ENCODE peak calls at places on chromosomes 16 and 17, in ten cellular contexts. E is A549; V is A172; T is fibroblast of the conjunctiva; O is cardiac septum; C is DMS53; M is GM04504; Z is stimulated activated CD4-positive, alpha-beta T cell treated with anti-CD3 and anti-CD28 coated beads, Interleukin-1b, Interleukin-23, amount 100 ng/mL, for 1 hour; W is T-helper 1 cell; K is astrocyte of the spinal cord. P is an unnamed sample.

GRCh38 chr16:8194795-8195194 is 395.5 kb downstream of the TMEM114 start:
- DNase-seq in E (no peak), V (no peak), T (no peak), O (no peak), C (peak; percentile 41), M (no peak), Z (no peak), W (no peak), K (no peak), P (no peak)

GRCh38 chr17:39753514-39754160 is 15.9 kb downstream of the GRB7 start:
- DNase-seq in E (no peak), V (no peak), T (no peak), O (peak; percentile 87), C (peak; percentile 76), M (no peak), Z (no peak), W (peak; percentile 56), K (no peak), P (peak; percentile 71)

GRCh38 chr17:65956814-65957213 is 235.1 kb downstream of the CEP112 start:
- DNase-seq in E (no peak), V (no peak), T (no peak), O (no peak), C (peak; percentile 15), M (no peak), Z (no peak), W (no peak), K (no peak), P (no peak)

GRCh38 chr17:77436058-77436442 is 295.3 kb downstream of the SEC14L1 start:
- DNase-seq in E (no peak), V (no peak), T (no peak), O (no peak), C (no peak), M (no peak), Z (no peak), W (no peak), K (no peak), P (no peak)

GRCh38 chr17:78010759-78011158 is 52.3 kb downstream of the TNRC6C start:
- DNase-seq in E (no peak), V (no peak), T (no peak), O (no peak), C (no peak), M (no peak), Z (no peak), W (no peak), K (no peak), P (no peak)

GRCh38 chr17:18148586-18148985 is 35.0 kb upstream of the ALKBH5 start:
- DNase-seq in E (no peak), V (no peak), T (no peak), O (no peak), C (no peak), M (no peak), Z (no peak), W (no peak), K (no peak), P (no peak)

GRCh38 chr16:54347961-54348360 is 61.4 kb upstream of the IRX3 start:
- DNase-seq in E (no peak), V (no peak), T (no peak), O (peak; percentile 9), C (peak; percentile 33), M (no peak), Z (no peak), W (no peak), K (no peak), P (no peak)

GRCh38 chr16:1379054-1379862 is 27.5 kb downstream of the GNPTG start:
- DNase-seq in E (peak; percentile 76), V (peak; percentile 66), T (peak; percentile 20), O (peak; percentile 91), C (peak; percentile 82), M (peak; percentile 64), Z (peak; percentile 23), W (peak; percentile 52), K (peak; percentile 52), P (peak; percentile 86)

GRCh38 chr16:21568502-21569189 is 30.7 kb upstream of the METTL9 start:
- DNase-seq in E (no peak), V (no peak), T (no peak), O (no peak), C (no peak), M (no peak), Z (no peak), W (no peak), K (no peak), P (no peak)

GRCh38 chr16:73315645-73316044 is 267.7 kb upstream of the ZFHX3 start:
- DNase-seq in E (no peak), V (no peak), T (no peak), O (no peak), C (no peak), M (no peak), Z (no peak), W (no peak), K (no peak), P (peak; percentile 13)

GRCh38 chr17:43578699-43579569 is 32.8 kb upstream of the ETV4 start:
- DNase-seq in E (no peak), V (peak; percentile 81), T (no peak), O (no peak), C (peak; percentile 84), M (peak; percentile 40), Z (no peak), W (peak; percentile 14), K (peak; percentile 18), P (peak; percentile 34)

GRCh38 chr16:19294156-19294649 is 8.7 kb downstream of the CLEC19A start:
- DNase-seq in E (no peak), V (no peak), T (no peak), O (no peak), C (peak; percentile 6), M (no peak), Z (no peak), W (no peak), K (no peak), P (peak; percentile 42)

GRCh38 chr17:17303010-17303846 is at the start of gene NT5M:
- DNase-seq in E (peak; percentile 91), V (peak; percentile 53), T (peak; percentile 30), O (peak; percentile 91), C (peak; percentile 90), M (no peak), Z (peak; percentile 2), W (peak; percentile 40), K (peak; percentile 46), P (peak; percentile 82)

P was measured in GM19239.